ENCODE peak calls at places on chromosomes 12 and 14, in six cellular contexts. K is IMR-90, D is neuronal stem cell, E is H1, N is mesendoderm, A is H9. P is an unnamed sample.
A peak's percentile ranks its signal among the peaks of the same experiment; 100 is the strongest.

GRCh38 chr14:60561845-60562746 is 53.1 kb downstream of the SIX6 start:
- DNase-seq in E (peak; percentile 53), K (peak; percentile 82), N (peak; percentile 91), A (peak; percentile 83), D (peak; percentile 69), P (peak; percentile 63)

GRCh38 chr12:121576851-121577391 is 3.9 kb downstream of the KDM2B start:
- DNase-seq in E (peak; percentile 78), K (peak; percentile 95), N (peak; percentile 97), D (peak; percentile 87), A (peak; percentile 87), P (peak; percentile 83)

GRCh38 chr14:101113835-101114725 is 210.6 kb upstream of the RTL1 start:
- DNase-seq in D (no peak), A (no peak), E (no peak), K (no peak), N (no peak), P (no peak)

GRCh38 chr12:104219361-104219892 is 3.8 kb downstream of the TXNRD1 start:
- DNase-seq in A (no peak), N (peak; percentile 35), E (no peak), K (peak; percentile 98), D (no peak), P (peak; percentile 98)

GRCh38 chr12:46219147-46219891 is 49.5 kb downstream of the SLC38A1 start:
- DNase-seq in E (no peak), A (no peak), N (no peak), K (no peak), D (no peak), P (no peak)

GRCh38 chr12:120698677-120699076 is 11.6 kb upstream of the UNC119B start:
- DNase-seq in K (no peak), A (no peak), D (no peak), N (no peak), E (no peak), P (no peak)

GRCh38 chr12:1080520-1081223 is 89.6 kb downstream of the ERC1 start:
- DNase-seq in D (no peak), E (no peak), N (no peak), K (no peak), A (no peak), P (no peak)

GRCh38 chr12:583251-583869 is 79.9 kb downstream of the NINJ2 start:
- DNase-seq in K (no peak), D (no peak), N (no peak), E (no peak), A (no peak), P (no peak)

GRCh38 chr12:91818236-91819131 is 327.2 kb downstream of the BTG1 start:
- DNase-seq in N (no peak), E (no peak), D (peak; percentile 15), A (no peak), K (no peak), P (peak; percentile 33)

GRCh38 chr12:87152084-87152483 is 877.1 kb downstream of the C12orf50 start:
- DNase-seq in N (peak; percentile 8), A (no peak), E (no peak), D (no peak), K (no peak), P (no peak)

GRCh38 chr14:68676511-68676943 is 116.3 kb downstream of the ZFP36L1 start:
- DNase-seq in A (no peak), K (no peak), E (no peak), N (no peak), D (no peak), P (no peak)

GRCh38 chr12:100672075-100672592 is 98.7 kb downstream of the GAS2L3 start:
- DNase-seq in A (peak; percentile 88), N (peak; percentile 75), K (no peak), E (no peak), D (no peak), P (peak; percentile 16)

GRCh38 chr12:50991296-50991695 is 34.9 kb downstream of the SLC11A2 start:
- DNase-seq in K (no peak), A (no peak), N (no peak), E (no peak), D (no peak), P (no peak)

GRCh38 chr12:123077298-123078113 is 73.4 kb downstream of the PITPNM2 start:
- DNase-seq in K (no peak), A (no peak), N (no peak), E (no peak), D (no peak), P (no peak)

GRCh38 chr12:1498199-1498740 is 96.1 kb downstream of the FBXL14 start:
- DNase-seq in D (no peak), E (no peak), N (no peak), K (no peak), A (no peak), P (no peak)

GRCh38 chr12:132253698-132254480 is 75.5 kb downstream of the GALNT9 start:
- DNase-seq in N (no peak), A (no peak), K (no peak), D (no peak), E (no peak), P (no peak)

GRCh38 chr12:47995976-47996375 is 8.3 kb downstream of the COL2A1 start:
- DNase-seq in N (no peak), D (no peak), A (no peak), K (peak; percentile 76), E (no peak), P (no peak)

GRCh38 chr14:96053236-96053599 is 14.1 kb downstream of the C14orf132 start:
- DNase-seq in K (no peak), D (no peak), A (no peak), E (no peak), N (no peak), P (no peak)

GRCh38 chr12:79301181-79301580 is 389.6 kb downstream of the PAWR start:
- DNase-seq in E (no peak), N (no peak), K (no peak), A (no peak), D (no peak), P (no peak)

GRCh38 chr14:103688441-103688840 is 26.8 kb downstream of the XRCC3 start:
- DNase-seq in N (no peak), K (no peak), D (no peak), E (no peak), A (no peak), P (no peak)

GRCh38 chr14:92649934-92650545 is 98.4 kb downstream of the LGMN start:
- DNase-seq in D (no peak), A (no peak), N (no peak), K (peak; percentile 92), E (no peak), P (peak; percentile 37)

GRCh38 chr12:25590021-25590721 is 37.1 kb upstream of the LMNTD1 start:
- DNase-seq in N (no peak), D (no peak), K (no peak), E (no peak), A (no peak), P (no peak)

GRCh38 chr14:101404426-101405170 is 156.7 kb upstream of the DIO3 start:
- DNase-seq in D (no peak), E (no peak), A (peak; percentile 69), K (no peak), N (peak; percentile 55), P (no peak)

DNA sequence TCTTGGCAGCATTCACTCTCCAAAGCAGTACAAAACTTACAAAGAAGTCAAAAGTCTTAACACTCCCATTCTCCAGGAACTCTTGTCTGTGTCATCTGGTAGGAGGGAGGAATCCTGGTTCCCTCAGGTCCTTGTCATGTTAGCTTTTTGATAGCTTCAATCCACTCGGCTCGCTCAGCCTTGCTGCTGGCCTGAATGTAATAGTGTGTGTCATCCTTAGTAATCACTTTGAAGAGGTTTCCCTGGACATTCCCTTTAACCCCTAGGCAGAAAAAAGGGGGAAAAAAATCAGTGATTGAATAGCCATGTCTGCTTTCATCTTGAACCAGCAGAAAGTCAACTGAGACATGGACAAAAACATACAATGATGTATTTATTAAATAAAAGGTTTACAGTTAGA is 24.8 kb downstream of the PLEK2 start:
- DNase-seq in K (peak; percentile 56), N (no peak), D (no peak), E (no peak), A (no peak), P (no peak)
- H3K18ac ChIP-seq in K (no peak overlapping the region), N (no peak overlapping the region), D (no peak overlapping the region), E (no peak overlapping the region), A (no peak overlapping the region), P (no peak overlapping the region)

DNA sequence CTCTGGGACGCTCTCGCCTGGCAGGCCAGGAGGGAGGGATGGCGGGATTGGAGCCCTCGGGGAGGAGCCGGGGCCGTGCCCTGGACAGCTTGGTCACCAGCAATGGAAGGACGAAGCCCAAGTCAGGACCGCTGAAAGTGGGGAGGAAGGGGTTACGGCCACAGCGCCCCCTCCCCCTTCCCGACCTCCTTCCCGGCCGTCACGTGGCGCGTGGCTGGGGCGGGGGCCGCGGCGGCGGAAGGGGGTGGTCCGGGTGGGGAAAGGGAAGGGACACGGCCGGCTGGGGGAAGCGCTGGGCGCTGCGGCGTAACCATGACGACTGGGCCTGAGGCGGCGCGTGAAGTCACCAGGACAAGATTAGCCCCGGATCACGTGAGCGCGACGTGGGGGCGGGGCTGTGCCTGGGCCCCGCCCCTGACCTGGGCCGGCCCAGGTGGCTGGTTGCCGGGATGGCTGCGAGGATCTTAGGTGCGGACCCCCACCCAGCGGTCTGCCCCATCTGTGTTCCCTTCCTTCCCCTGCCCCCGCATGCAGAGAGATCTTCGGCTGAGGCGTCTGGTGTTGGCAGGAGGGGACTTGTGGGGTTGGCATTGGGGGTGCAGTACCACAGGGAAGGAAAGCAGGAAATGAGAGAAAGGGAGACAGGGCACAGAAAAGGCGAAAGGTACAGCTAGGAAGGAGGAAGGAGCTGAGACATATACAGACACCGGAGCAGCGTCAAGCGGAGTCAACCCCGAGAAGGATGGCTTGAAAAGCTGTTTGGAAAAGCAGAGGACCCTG is 6.2 kb downstream of the MAP3K12 start:
- DNase-seq in K (peak; percentile 80), D (peak; percentile 90), A (peak; percentile 99), N (peak; percentile 98), E (peak; percentile 86), P (peak; percentile 94)
- H3K18ac ChIP-seq in K (peak overlapping the region; percentile 80), D (peak overlapping the region; percentile 89), A (peak overlapping the region; percentile 33), N (peak overlapping the region; percentile 52), E (peak overlapping the region; percentile 97), P (peak overlapping the region; percentile 85)

DNA sequence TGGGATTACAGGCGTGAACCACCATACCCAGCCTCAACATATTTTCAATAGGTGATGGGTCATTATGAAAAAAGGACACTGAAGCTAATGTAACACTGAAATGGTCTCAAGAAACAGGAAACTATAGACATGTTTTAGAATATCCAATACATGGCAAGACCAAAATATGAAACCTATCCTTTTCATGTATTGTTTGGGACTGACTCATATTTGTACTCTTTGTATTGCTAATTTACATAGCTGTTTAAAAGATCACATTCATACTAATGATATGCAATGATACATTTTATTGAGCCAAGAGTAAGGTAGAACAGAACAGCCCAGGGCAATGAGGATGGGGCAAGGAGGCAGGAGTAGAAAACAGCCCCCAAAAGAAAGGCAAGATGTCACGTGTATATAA is 32.6 kb downstream of the RESF1 start:
- DNase-seq in A (no peak), K (no peak), N (no peak), D (no peak), E (no peak), P (no peak)
- H3K18ac ChIP-seq in A (no peak overlapping the region), K (no peak overlapping the region), N (no peak overlapping the region), D (no peak overlapping the region), E (no peak overlapping the region), P (no peak overlapping the region)

DNA sequence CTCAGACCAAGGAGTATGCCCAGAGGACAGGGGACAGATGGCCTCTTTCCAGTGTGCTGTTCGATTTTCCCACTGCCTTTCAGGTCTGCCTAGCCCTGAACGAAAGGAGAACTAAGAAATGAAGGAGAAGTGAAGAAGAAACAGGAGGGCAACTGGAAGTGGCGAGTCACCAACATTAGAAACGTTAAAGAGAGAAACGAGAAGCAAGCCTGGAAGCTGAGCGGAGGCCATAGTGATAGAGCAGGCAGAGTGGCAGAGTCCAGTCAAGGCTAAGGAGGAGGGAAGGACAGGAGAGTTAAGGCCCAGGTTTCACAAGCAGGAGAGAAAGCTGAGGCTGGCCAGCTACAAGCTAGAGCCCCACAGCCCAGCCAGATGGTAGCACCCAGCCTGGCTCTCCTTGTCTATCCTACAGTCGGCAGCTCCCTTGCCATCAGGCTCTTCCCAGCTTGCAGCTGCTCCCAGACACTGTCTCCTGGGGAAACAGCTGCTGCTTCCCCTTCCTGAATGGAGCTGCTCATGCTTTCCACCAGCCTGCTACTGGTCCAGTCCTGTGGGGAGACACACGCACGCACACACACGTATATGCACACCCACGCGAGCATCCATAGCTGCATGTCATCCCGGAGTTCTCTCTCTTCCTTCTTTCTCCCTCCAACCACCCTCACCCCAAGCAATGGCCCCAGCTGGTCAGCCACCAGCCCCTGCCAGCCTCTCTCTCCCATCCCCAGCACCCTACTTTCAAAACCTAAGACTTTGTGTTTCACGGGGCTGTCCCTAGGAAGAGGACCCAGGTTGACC is 139.7 kb upstream of the CCND2 start:
- DNase-seq in N (peak; percentile 74), K (no peak), E (no peak), A (peak; percentile 73), D (no peak), P (peak; percentile 41)
- H3K18ac ChIP-seq in N (peak overlapping the region; percentile 81), K (no peak overlapping the region), E (peak overlapping the region; percentile 100), A (peak overlapping the region; percentile 55), D (peak overlapping the region; percentile 97), P (peak overlapping the region; percentile 70)